ENCODE peak calls at places on chromosome 11, in nine cellular contexts. W is left lung, D is tibial nerve, K is fibroblast of lung, A is SK-N-SH, G is right atrium auricular region, U is brain microvascular endothelial cell, Z is cardiac muscle cell, X is kidney. S is an unnamed sample.

GRCh38 chr11:68042219-68043028 is 3.6 kb downstream of the TCIRG1 start:
- DNase-seq in W (no peak), D (no peak), K (no peak), A (peak), G (no peak), U (no peak), Z (no peak), X (peak), S (no peak)

GRCh38 chr11:124839051-124839971 is 25.9 kb upstream of the ROBO3 start:
- DNase-seq in W (peak), D (no peak), K (no peak), A (peak), G (no peak), U (no peak), Z (no peak), X (peak), S (no peak)

GRCh38 chr11:127919206-127920000 is 668.0 kb downstream of the ETS1 start:
- DNase-seq in W (no peak), D (no peak), K (peak), A (no peak), G (no peak), U (peak), Z (peak), X (no peak), S (peak)

GRCh38 chr11:66967670-66968425 is 7.3 kb upstream of the C11orf86 start:
- DNase-seq in W (peak), D (no peak), K (peak), A (no peak), G (peak), U (peak), Z (peak), X (no peak), S (no peak)

GRCh38 chr11:13970986-13971385 is 8.5 kb downstream of the SPON1 start:
- DNase-seq in W (peak), D (no peak), K (no peak), A (peak), G (no peak), U (no peak), Z (no peak), X (peak), S (no peak)

GRCh38 chr11:33689089-33689488 is 11.5 kb downstream of the C11orf91 start:
- DNase-seq in W (no peak), D (no peak), K (peak), A (no peak), G (no peak), U (no peak), Z (no peak), X (no peak), S (no peak)

GRCh38 chr11:89067264-89067663 is 1.5 kb upstream of the GRM5 start:
- DNase-seq in W (no peak), D (no peak), K (no peak), A (no peak), G (no peak), U (no peak), Z (no peak), X (no peak), S (no peak)

GRCh38 chr11:101321222-101321621 is 191.6 kb upstream of the PGR start:
- DNase-seq in W (no peak), D (no peak), K (no peak), A (no peak), G (no peak), U (no peak), Z (no peak), X (no peak), S (no peak)

GRCh38 chr11:68840661-68841653 is 759 bp downstream of the CPT1A start:
- DNase-seq in W (peak), D (peak), K (peak), A (peak), G (peak), U (no peak), Z (peak), X (peak), S (no peak)

GRCh38 chr11:125390949-125391348 is 105.1 kb downstream of the FEZ1 start:
- DNase-seq in W (no peak), D (no peak), K (peak), A (peak), G (no peak), U (no peak), Z (peak), X (no peak), S (peak)

GRCh38 chr11:77232242-77232641 is 69.2 kb downstream of the GDPD4 start:
- DNase-seq in W (no peak), D (no peak), K (no peak), A (no peak), G (no peak), U (no peak), Z (no peak), X (no peak), S (no peak)

GRCh38 chr11:57491371-57492061 is 24.0 kb downstream of the SLC43A1 start:
- DNase-seq in W (no peak), D (no peak), K (no peak), A (peak), G (no peak), U (peak), Z (peak), X (no peak), S (no peak)

GRCh38 chr11:7964873-7965272 is 374 bp downstream of the NLRP10 start:
- DNase-seq in W (no peak), D (no peak), K (peak), A (no peak), G (no peak), U (no peak), Z (no peak), X (no peak), S (peak)

GRCh38 chr11:44338721-44339529 is 29.0 kb upstream of the ALX4 start:
- DNase-seq in W (no peak), D (no peak), K (no peak), A (no peak), G (no peak), U (no peak), Z (no peak), X (no peak), S (no peak)

GRCh38 chr11:78961186-78961782 is 386.6 kb upstream of the NARS2 start:
- DNase-seq in W (no peak), D (no peak), K (peak), A (peak), G (no peak), U (no peak), Z (peak), X (no peak), S (no peak)

GRCh38 chr11:102610198-102610597 is 14.9 kb downstream of the MMP20 start:
- DNase-seq in W (no peak), D (no peak), K (no peak), A (no peak), G (no peak), U (no peak), Z (no peak), X (no peak), S (no peak)

DNA sequence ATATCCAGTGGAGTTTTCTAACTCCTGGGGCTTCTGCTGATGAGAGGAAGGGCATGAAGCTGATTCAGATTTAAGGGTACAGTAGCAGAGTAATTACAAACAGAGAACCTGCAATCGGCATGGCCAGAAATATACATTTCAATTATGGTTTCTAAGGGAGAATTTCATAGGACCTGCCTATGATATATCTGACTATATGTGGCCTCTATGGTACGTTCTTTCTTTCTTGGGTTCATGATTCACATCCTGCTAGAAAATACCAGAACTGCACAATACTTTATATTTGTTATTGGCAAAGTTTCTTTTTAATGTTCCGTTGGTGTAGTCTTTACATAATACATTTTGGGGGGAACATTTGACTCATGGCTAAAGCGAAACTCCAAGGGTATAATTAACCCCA is 63.1 kb upstream of the TTC12 start:
- DNase-seq in W (no peak), D (no peak), K (no peak), A (no peak), G (no peak), U (no peak), Z (no peak), X (no peak), S (no peak)
- TF ChIP-seq CTCF in W (no peak), D (no peak), K (no peak), A (no peak), G (no peak), U (no peak), Z (no peak), X (no peak), S (no peak)

GRCh38 chr11:65611758-65612603 is 2.0 kb downstream of the MAP3K11 start:
- DNase-seq in W (no peak), D (no peak), K (peak), A (no peak), G (no peak), U (peak), Z (peak), X (no peak), S (no peak)
- H3K4me3 ChIP-seq in W (peak), D (peak), K (peak), A (no peak), G (peak), U (peak), Z (no peak), X (peak), S (peak)

GRCh38 chr11:10303558-10304363 is 1.1 kb upstream of the ADM start:
- DNase-seq in W (peak), D (no peak), K (peak), A (peak), G (no peak), U (peak), Z (peak), X (peak), S (no peak)

GRCh38 chr11:10302294-10302743 is 2.6 kb upstream of the ADM start:
- DNase-seq in W (peak), D (no peak), K (peak), A (no peak), G (no peak), U (no peak), Z (peak), X (no peak), S (no peak)

GRCh38 chr11:10304495-10305261 is at the start of gene ADM:
- DNase-seq in W (peak), D (peak), K (peak), A (peak), G (peak), U (peak), Z (peak), X (peak), S (peak)

GRCh38 chr11:10301656-10302293 is 3.1 kb upstream of the ADM start:
- DNase-seq in W (no peak), D (no peak), K (peak), A (no peak), G (no peak), U (peak), Z (peak), X (no peak), S (no peak)

GRCh38 chr11:10302744-10303557 is 1.9 kb upstream of the ADM start:
- DNase-seq in W (peak), D (peak), K (peak), A (peak), G (peak), U (peak), Z (peak), X (peak), S (no peak)
- H3K27ac ChIP-seq in W (peak), D (peak), K (peak), A (peak), G (peak), U (peak), Z (no peak), X (peak), S (peak)

GRCh38 chr11:46916669-46917108 is 1.7 kb downstream of the LRP4 start:
- DNase-seq in W (peak), D (no peak), K (peak), A (peak), G (peak), U (peak), Z (peak), X (peak), S (no peak)
- TF ChIP-seq CTCF in W (no peak), D (no peak), K (peak), A (peak), G (no peak), U (peak), Z (peak), X (no peak), S (peak)

GRCh38 chr11:62540804-62541671 is 5.6 kb downstream of the AHNAK start:
- DNase-seq in W (no peak), D (no peak), K (no peak), A (no peak), G (no peak), U (no peak), Z (no peak), X (no peak), S (no peak)
- H3K4me3 ChIP-seq in W (no peak), D (peak), K (peak), A (no peak), G (peak), U (peak), Z (no peak), X (peak), S (peak)